ENCODE peak calls at places on chromosome 17, in five cellular contexts. One of them, this sample, is unnamed.

GRCh38 chr17:28343491-28343932 is 8.0 kb downstream of the TNFAIP1 start:
- DNase-seq in Panc1: no peak
- DNase-seq in cardiac fibroblast: no peak
- DNase-seq in dorsolateral prefrontal cortex: no peak
- DNase-seq in body of pancreas: no peak
- DNase-seq in this sample: no peak

GRCh38 chr17:3678821-3679175 is 10.2 kb downstream of the EMC6 start:
- DNase-seq in body of pancreas: no peak
- DNase-seq in dorsolateral prefrontal cortex: no peak
- DNase-seq in Panc1: no peak
- DNase-seq in cardiac fibroblast: no peak
- DNase-seq in this sample: no peak

GRCh38 chr17:78524870-78525510 is 52.2 kb downstream of the DNAH17 start:
- DNase-seq in body of pancreas: no peak
- DNase-seq in dorsolateral prefrontal cortex: no peak
- DNase-seq in cardiac fibroblast: no peak
- DNase-seq in Panc1: no peak
- DNase-seq in this sample: no peak

GRCh38 chr17:66726371-66726770 is 108.5 kb upstream of the CACNG5 start:
- DNase-seq in dorsolateral prefrontal cortex: no peak
- DNase-seq in Panc1: no peak
- DNase-seq in body of pancreas: no peak
- DNase-seq in cardiac fibroblast: no peak
- DNase-seq in this sample: no peak

GRCh38 chr17:34370997-34371395 is 8.0 kb upstream of the CCL1 start:
- DNase-seq in body of pancreas: no peak
- DNase-seq in cardiac fibroblast: no peak
- DNase-seq in dorsolateral prefrontal cortex: peak; percentile 57
- DNase-seq in Panc1: no peak
- DNase-seq in this sample: no peak

GRCh38 chr17:41307647-41308046 is 1.5 kb downstream of the KRTAP16-1 start:
- DNase-seq in dorsolateral prefrontal cortex: no peak
- DNase-seq in Panc1: no peak
- DNase-seq in cardiac fibroblast: no peak
- DNase-seq in body of pancreas: peak; percentile 13
- DNase-seq in this sample: peak; percentile 78

GRCh38 chr17:43403846-43404245 is 5.1 kb downstream of the ARL4D start:
- DNase-seq in cardiac fibroblast: peak; percentile 44
- DNase-seq in Panc1: no peak
- DNase-seq in body of pancreas: no peak
- DNase-seq in dorsolateral prefrontal cortex: no peak
- DNase-seq in this sample: no peak

GRCh38 chr17:72297326-72298115 is 176.7 kb downstream of the SOX9 start:
- DNase-seq in dorsolateral prefrontal cortex: no peak
- DNase-seq in cardiac fibroblast: peak; percentile 41
- DNase-seq in Panc1: no peak
- DNase-seq in body of pancreas: no peak
- DNase-seq in this sample: peak; percentile 21

GRCh38 chr17:59844884-59845594 is 47.7 kb downstream of the TUBD1 start:
- DNase-seq in body of pancreas: no peak
- DNase-seq in Panc1: no peak
- DNase-seq in cardiac fibroblast: peak; percentile 77
- DNase-seq in dorsolateral prefrontal cortex: no peak
- DNase-seq in this sample: peak; percentile 70

GRCh38 chr17:39632153-39632941 is 4.6 kb upstream of the STARD3 start:
- DNase-seq in dorsolateral prefrontal cortex: peak; percentile 69
- DNase-seq in body of pancreas: peak; percentile 82
- DNase-seq in cardiac fibroblast: no peak
- DNase-seq in Panc1: no peak
- DNase-seq in this sample: no peak

GRCh38 chr17:58312021-58312630 is 16.5 kb downstream of the TSPOAP1 start:
- DNase-seq in cardiac fibroblast: no peak
- DNase-seq in Panc1: no peak
- DNase-seq in body of pancreas: no peak
- DNase-seq in dorsolateral prefrontal cortex: no peak
- DNase-seq in this sample: no peak

GRCh38 chr17:77696151-77696719 is 262.3 kb upstream of the TNRC6C start:
- DNase-seq in body of pancreas: no peak
- DNase-seq in dorsolateral prefrontal cortex: no peak
- DNase-seq in Panc1: no peak
- DNase-seq in cardiac fibroblast: no peak
- DNase-seq in this sample: no peak

GRCh38 chr17:75473246-75473645 is 16.8 kb downstream of the TMEM94 start:
- DNase-seq in body of pancreas: no peak
- DNase-seq in dorsolateral prefrontal cortex: peak; percentile 53
- DNase-seq in Panc1: no peak
- DNase-seq in cardiac fibroblast: no peak
- DNase-seq in this sample: no peak

GRCh38 chr17:4327638-4328037 is 38.8 kb downstream of the UBE2G1 start:
- DNase-seq in body of pancreas: no peak
- DNase-seq in Panc1: peak; percentile 88
- DNase-seq in cardiac fibroblast: no peak
- DNase-seq in dorsolateral prefrontal cortex: no peak
- DNase-seq in this sample: peak; percentile 81

GRCh38 chr17:44444735-44445105 is 55.3 kb upstream of the ITGA2B start:
- DNase-seq in body of pancreas: no peak
- DNase-seq in dorsolateral prefrontal cortex: no peak
- DNase-seq in cardiac fibroblast: peak; percentile 53
- DNase-seq in Panc1: no peak
- DNase-seq in this sample: peak; percentile 3

GRCh38 chr17:53633856-53634255 is 188.9 kb upstream of the KIF2B start:
- DNase-seq in dorsolateral prefrontal cortex: no peak
- DNase-seq in Panc1: no peak
- DNase-seq in body of pancreas: no peak
- DNase-seq in cardiac fibroblast: no peak
- DNase-seq in this sample: no peak

GRCh38 chr17:9644910-9645751 is at the start of gene USP43:
- DNase-seq in body of pancreas: peak; percentile 75
- DNase-seq in Panc1: no peak
- DNase-seq in cardiac fibroblast: peak; percentile 3
- DNase-seq in dorsolateral prefrontal cortex: no peak
- DNase-seq in this sample: peak; percentile 12

GRCh38 chr17:3610523-3610922 is 1.3 kb upstream of the TRPV1 start:
- DNase-seq in Panc1: no peak
- DNase-seq in body of pancreas: no peak
- DNase-seq in cardiac fibroblast: no peak
- DNase-seq in dorsolateral prefrontal cortex: no peak
- DNase-seq in this sample: no peak

GRCh38 chr17:48814504-48814903 is 2.5 kb downstream of the TTLL6 start:
- DNase-seq in dorsolateral prefrontal cortex: peak; percentile 41
- DNase-seq in Panc1: no peak
- DNase-seq in cardiac fibroblast: peak; percentile 56
- DNase-seq in body of pancreas: peak; percentile 59
- DNase-seq in this sample: peak; percentile 17

GRCh38 chr17:43401293-43401692 is 2.5 kb downstream of the ARL4D start:
- DNase-seq in dorsolateral prefrontal cortex: no peak
- DNase-seq in body of pancreas: peak; percentile 41
- DNase-seq in cardiac fibroblast: peak; percentile 73
- DNase-seq in Panc1: peak; percentile 59
- DNase-seq in this sample: peak; percentile 88

GRCh38 chr17:16286947-16287562 is 66.2 kb downstream of the CENPV start:
- DNase-seq in cardiac fibroblast: peak; percentile 67
- DNase-seq in body of pancreas: no peak
- DNase-seq in Panc1: peak; percentile 12
- DNase-seq in dorsolateral prefrontal cortex: no peak
- DNase-seq in this sample: no peak

GRCh38 chr17:42679001-42679491 is 2.3 kb upstream of the PLEKHH3 start:
- DNase-seq in body of pancreas: peak; percentile 81
- DNase-seq in cardiac fibroblast: peak; percentile 60
- DNase-seq in dorsolateral prefrontal cortex: no peak
- DNase-seq in Panc1: no peak
- DNase-seq in this sample: peak; percentile 35

GRCh38 chr17:78781339-78782304 is at the start of gene CYTH1:
- DNase-seq in cardiac fibroblast: peak; percentile 28
- DNase-seq in Panc1: no peak
- DNase-seq in dorsolateral prefrontal cortex: no peak
- DNase-seq in body of pancreas: peak; percentile 56
- DNase-seq in this sample: no peak

GRCh38 chr17:75477493-75477862 is 21.0 kb downstream of the TMEM94 start:
- DNase-seq in dorsolateral prefrontal cortex: no peak
- DNase-seq in cardiac fibroblast: no peak
- DNase-seq in Panc1: no peak
- DNase-seq in body of pancreas: no peak
- DNase-seq in this sample: no peak

GRCh38 chr17:12965988-12966387 is 51.8 kb downstream of the ELAC2 start:
- DNase-seq in body of pancreas: no peak
- DNase-seq in cardiac fibroblast: no peak
- DNase-seq in Panc1: no peak
- DNase-seq in dorsolateral prefrontal cortex: no peak
- DNase-seq in this sample: no peak

DNA sequence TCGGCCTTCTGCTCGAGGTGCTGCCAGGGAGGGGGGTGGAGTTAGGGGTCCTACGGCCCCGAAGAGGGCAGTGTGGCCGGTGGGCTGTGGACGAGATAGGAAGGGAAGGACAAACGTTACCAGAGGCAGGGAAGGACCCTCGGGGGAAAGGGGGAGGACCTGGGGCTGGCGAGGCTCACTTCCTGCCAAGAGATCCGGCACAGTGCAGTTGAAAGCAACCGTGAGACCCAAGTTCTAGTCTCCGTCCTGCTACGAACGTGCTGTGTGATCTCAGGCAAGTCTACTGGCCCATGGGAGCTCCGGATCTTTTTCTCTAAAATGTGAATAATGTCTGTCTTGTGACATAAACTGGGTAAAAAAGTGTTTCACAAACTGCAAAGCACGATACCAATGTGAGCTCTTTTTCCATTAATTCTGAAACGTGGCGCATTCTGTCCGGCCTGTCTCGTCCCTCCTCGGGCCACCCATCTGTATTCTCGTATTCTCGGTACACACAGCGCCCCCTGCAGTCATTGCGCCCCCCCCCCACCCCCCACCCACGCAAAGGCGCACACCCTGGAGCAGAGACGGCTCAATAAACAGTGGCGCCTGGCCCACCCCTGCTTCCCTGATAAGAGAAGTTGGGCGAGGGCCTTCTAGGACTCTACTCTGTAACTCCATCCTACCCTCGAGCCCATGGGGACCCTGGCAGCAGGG is 8.8 kb downstream of the CYGB start:
- DNase-seq in body of pancreas: no peak
- DNase-seq in cardiac fibroblast: peak; percentile 77
- DNase-seq in Panc1: no peak
- DNase-seq in dorsolateral prefrontal cortex: no peak
- DNase-seq in this sample: peak; percentile 31
- TF ChIP-seq CTCF in body of pancreas: no peak
- TF ChIP-seq CTCF in cardiac fibroblast: no peak
- TF ChIP-seq CTCF in Panc1: no peak
- TF ChIP-seq CTCF in dorsolateral prefrontal cortex: no peak
- TF ChIP-seq CTCF in this sample: no peak

GRCh38 chr17:63436523-63437110 is 9.5 kb downstream of the CYB561 start:
- DNase-seq in Panc1: no peak
- DNase-seq in body of pancreas: peak; percentile 80
- DNase-seq in dorsolateral prefrontal cortex: peak; percentile 78
- DNase-seq in cardiac fibroblast: peak; percentile 47
- DNase-seq in this sample: no peak
- TF ChIP-seq CTCF in Panc1: peak; percentile 75
- TF ChIP-seq CTCF in body of pancreas: no peak
- TF ChIP-seq CTCF in dorsolateral prefrontal cortex: no peak
- TF ChIP-seq CTCF in cardiac fibroblast: no peak
- TF ChIP-seq CTCF in this sample: no peak

GRCh38 chr17:19260958-19261357 is 23.8 kb downstream of the EPN2 start:
- DNase-seq in cardiac fibroblast: no peak
- DNase-seq in body of pancreas: no peak
- DNase-seq in dorsolateral prefrontal cortex: no peak
- DNase-seq in Panc1: no peak
- DNase-seq in this sample: no peak
- TF ChIP-seq CTCF in cardiac fibroblast: peak; percentile 15
- TF ChIP-seq CTCF in body of pancreas: no peak
- TF ChIP-seq CTCF in dorsolateral prefrontal cortex: peak; percentile 19
- TF ChIP-seq CTCF in Panc1: no peak
- TF ChIP-seq CTCF in this sample: no peak

DNA sequence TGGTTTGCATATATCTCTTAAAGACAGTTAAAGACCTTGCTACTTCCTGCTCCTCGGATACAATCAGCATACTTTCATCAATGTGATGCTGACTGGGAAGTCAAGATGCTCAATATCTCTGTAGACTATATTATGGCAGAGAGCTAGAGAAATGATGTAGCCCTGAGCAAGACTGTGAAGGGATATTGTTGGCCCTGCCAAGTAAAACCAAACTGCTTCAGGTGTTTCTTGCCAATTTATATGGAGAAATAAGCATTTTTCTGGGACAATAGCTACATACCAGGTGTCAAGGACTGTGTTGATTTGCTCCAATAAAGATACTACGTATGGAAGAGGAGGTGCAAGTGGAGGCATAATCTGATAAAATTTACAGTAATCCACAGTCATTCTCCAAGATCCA is 4.7 kb upstream of the EFCAB5 start:
- DNase-seq in Panc1: no peak
- DNase-seq in dorsolateral prefrontal cortex: no peak
- DNase-seq in cardiac fibroblast: no peak
- DNase-seq in body of pancreas: no peak
- DNase-seq in this sample: no peak
- TF ChIP-seq CTCF in Panc1: no peak
- TF ChIP-seq CTCF in dorsolateral prefrontal cortex: no peak
- TF ChIP-seq CTCF in cardiac fibroblast: no peak
- TF ChIP-seq CTCF in body of pancreas: no peak
- TF ChIP-seq CTCF in this sample: no peak

DNA sequence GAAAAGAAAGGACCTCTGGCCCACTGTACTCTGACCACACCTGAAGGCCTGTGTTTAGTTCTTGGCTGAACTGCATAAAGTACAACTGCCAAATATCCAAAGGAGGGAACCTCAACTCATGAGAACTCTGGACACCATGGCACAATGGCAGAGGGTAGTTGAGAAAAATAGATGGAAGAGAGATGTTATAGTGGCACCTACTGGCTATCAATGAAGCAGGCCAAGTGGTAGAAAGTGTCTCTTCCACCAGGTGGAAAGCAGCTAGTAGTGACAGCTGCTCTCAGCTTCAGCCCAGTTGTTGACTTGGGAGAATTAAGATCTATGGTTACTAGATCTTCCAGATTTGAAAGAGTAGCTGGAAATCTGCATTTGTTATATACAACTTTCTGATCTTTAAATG is 3.2 kb downstream of the MED31 start:
- DNase-seq in body of pancreas: no peak
- DNase-seq in cardiac fibroblast: peak; percentile 11
- DNase-seq in dorsolateral prefrontal cortex: no peak
- DNase-seq in Panc1: no peak
- DNase-seq in this sample: no peak
- TF ChIP-seq CTCF in body of pancreas: no peak
- TF ChIP-seq CTCF in cardiac fibroblast: peak; percentile 15
- TF ChIP-seq CTCF in dorsolateral prefrontal cortex: no peak
- TF ChIP-seq CTCF in Panc1: peak; percentile 50
- TF ChIP-seq CTCF in this sample: peak; percentile 10

DNA sequence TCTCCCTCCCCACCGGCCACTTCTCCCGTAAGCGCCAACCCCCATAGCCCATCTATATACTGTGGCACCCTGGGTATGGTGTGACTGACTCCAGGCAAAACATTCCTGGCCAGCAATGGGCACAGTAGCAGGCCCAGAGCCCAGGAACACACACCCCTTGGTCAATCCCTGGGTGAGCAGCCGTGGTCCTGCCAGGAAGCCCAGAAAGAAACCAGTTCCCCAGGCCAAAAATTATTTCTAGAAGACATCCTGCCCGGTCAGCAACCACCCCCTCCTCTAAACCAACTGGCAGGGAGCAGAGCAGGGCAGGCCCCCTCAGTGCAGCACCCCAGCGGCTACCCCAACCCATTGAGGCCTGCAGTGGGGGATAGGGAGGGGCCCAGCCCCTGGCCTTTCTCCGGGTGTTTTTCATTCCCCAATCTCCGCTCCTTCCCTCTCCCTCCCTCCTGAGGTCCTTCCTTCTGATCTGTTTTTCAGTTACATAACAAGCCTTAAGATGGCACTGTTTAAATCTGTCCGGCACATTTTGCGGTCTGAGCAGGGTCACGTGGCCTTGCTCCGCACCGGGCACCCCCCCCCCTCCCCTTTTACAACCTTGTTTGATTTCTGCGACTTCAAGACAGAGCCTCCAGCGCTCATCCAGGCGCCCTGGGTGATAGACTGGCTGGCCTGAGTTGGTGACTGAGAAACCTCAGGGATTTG is 2.0 kb downstream of the NPTX1 start:
- DNase-seq in body of pancreas: no peak
- DNase-seq in Panc1: no peak
- DNase-seq in dorsolateral prefrontal cortex: peak; percentile 53
- DNase-seq in cardiac fibroblast: peak; percentile 34
- DNase-seq in this sample: peak; percentile 30
- TF ChIP-seq CTCF in body of pancreas: no peak
- TF ChIP-seq CTCF in Panc1: no peak
- TF ChIP-seq CTCF in dorsolateral prefrontal cortex: no peak
- TF ChIP-seq CTCF in cardiac fibroblast: peak; percentile 14
- TF ChIP-seq CTCF in this sample: peak; percentile 32